ENCODE peak calls at places on chromosomes 1 and 21, in four cellular contexts. E is stimulated activated CD4-positive, alpha-beta T cell treated with anti-CD3 and anti-CD28 coated beads, Interleukin-2, amount 100 ng/mL, for 48 hours; X is ovary; N is nucleus accumbens. U is an unnamed sample.
A peak's percentile ranks its signal among the peaks of the same experiment; 100 is the strongest.

GRCh38 chr1:243837907-243838546 is 12.0 kb downstream of the AKT3 start:
- DNase-seq in N (no peak), E (no peak), X (no peak), U (no peak)

GRCh38 chr1:51897699-51898031 is 19.1 kb upstream of the NRDC start:
- DNase-seq in E (no peak), X (no peak), N (no peak), U (no peak)

GRCh38 chr1:48007044-48007443 is 9.9 kb upstream of the TRABD2B start:
- DNase-seq in N (no peak), X (no peak), E (no peak), U (peak; percentile 45)

GRCh38 chr1:153786038-153786790 is 11.0 kb downstream of the SLC27A3 start:
- DNase-seq in X (no peak), E (no peak), N (no peak), U (no peak)

GRCh38 chr1:7628273-7628672 is 142.8 kb upstream of the VAMP3 start:
- DNase-seq in X (no peak), N (no peak), E (no peak), U (no peak)

GRCh38 chr1:40841602-40842001 is 20.6 kb downstream of the CITED4 start:
- DNase-seq in N (no peak), E (no peak), X (no peak), U (no peak)

GRCh38 chr1:184033711-184034167 is 3.8 kb downstream of the COLGALT2 start:
- DNase-seq in X (no peak), E (no peak), N (no peak), U (no peak)

GRCh38 chr1:164787834-164788231 is 228.8 kb downstream of the PBX1 start:
- DNase-seq in E (no peak), X (no peak), N (no peak), U (no peak)

GRCh38 chr1:211900411-211900810 is 69.8 kb upstream of the LPGAT1 start:
- DNase-seq in E (no peak), X (no peak), N (no peak), U (no peak)

GRCh38 chr1:183543619-183544204 is 46.5 kb downstream of the NCF2 start:
- DNase-seq in X (no peak), N (no peak), E (no peak), U (no peak)

GRCh38 chr1:28139033-28139712 is 37.3 kb downstream of the PTAFR start:
- DNase-seq in X (no peak), N (no peak), E (no peak), U (no peak)

GRCh38 chr1:113868387-113869083 is 3.0 kb downstream of the PTPN22 start:
- DNase-seq in N (no peak), E (no peak), X (no peak), U (no peak)

GRCh38 chr1:53642215-53642555 is 96.8 kb downstream of the GLIS1 start:
- DNase-seq in E (no peak), N (no peak), X (peak; percentile 1), U (no peak)

GRCh38 chr1:201941420-201942128 is 4.8 kb downstream of the LMOD1 start:
- DNase-seq in X (peak; percentile 60), E (no peak), N (no peak), U (no peak)

GRCh38 chr1:10046356-10047085 is 13.8 kb downstream of the UBE4B start:
- DNase-seq in X (peak; percentile 51), E (no peak), N (peak; percentile 10), U (peak; percentile 69)

GRCh38 chr1:54904476-54905048 is 17.6 kb upstream of the DHCR24 start:
- DNase-seq in E (no peak), N (no peak), X (no peak), U (no peak)

GRCh38 chr1:234751678-234752077 is 141.7 kb upstream of the IRF2BP2 start:
- DNase-seq in E (no peak), X (no peak), N (no peak), U (no peak)

GRCh38 chr21:32559004-32559610 is 26.2 kb downstream of the TCP10L start:
- DNase-seq in E (no peak), X (no peak), N (no peak), U (no peak)

GRCh38 chr1:160680399-160680798 is 31.2 kb downstream of the CD48 start:
- DNase-seq in N (no peak), E (no peak), X (no peak), U (no peak)

GRCh38 chr1:205998457-205999241 is 4.5 kb downstream of the RAB7B start:
- DNase-seq in N (peak; percentile 70), X (no peak), E (no peak), U (peak; percentile 13)

GRCh38 chr1:182784556-182785171 is 4.9 kb upstream of the NPL start:
- DNase-seq in N (no peak), X (no peak), E (no peak), U (no peak)

GRCh38 chr1:150567341-150567716 is 12.1 kb downstream of the MCL1 start:
- DNase-seq in N (no peak), X (no peak), E (no peak), U (no peak)

GRCh38 chr1:91099746-91100621 is 78.1 kb upstream of the ZNF644 start:
- DNase-seq in N (no peak), E (no peak), X (no peak), U (no peak)

GRCh38 chr1:192696082-192696481 is 60.1 kb downstream of the RGS13 start:
- DNase-seq in N (no peak), X (no peak), E (no peak), U (no peak)

GRCh38 chr21:38840456-38841129 is 34.9 kb downstream of the ETS2 start:
- DNase-seq in X (no peak), N (no peak), E (no peak), U (no peak)

GRCh38 chr1:116122955-116123757 is 12.0 kb downstream of the MAB21L3 start:
- DNase-seq in X (no peak), E (no peak), N (no peak), U (no peak)

U was measured in adrenal gland.